ENCODE peak calls at places on chromosomes 13 and 19, in seven cellular contexts. One of them, this sample, is unnamed.

GRCh38 chr19:19276386-19276785 is 3.3 kb upstream of the TM6SF2 start:
- DNase-seq in mammary epithelial cell: no peak
- DNase-seq in ovary: no peak
- DNase-seq in AG09309: peak; percentile 48
- DNase-seq in adrenal gland: no peak
- DNase-seq in psoas muscle: no peak
- DNase-seq in sigmoid colon: no peak
- DNase-seq in this sample: no peak

GRCh38 chr13:110306340-110306959 is 507 bp downstream of the COL4A1 start:
- DNase-seq in sigmoid colon: peak; percentile 80
- DNase-seq in ovary: peak; percentile 65
- DNase-seq in AG09309: no peak
- DNase-seq in adrenal gland: no peak
- DNase-seq in mammary epithelial cell: no peak
- DNase-seq in psoas muscle: no peak
- DNase-seq in this sample: no peak

GRCh38 chr19:57829316-57829715 is 783 bp upstream of the ZNF587B start:
- DNase-seq in ovary: no peak
- DNase-seq in adrenal gland: no peak
- DNase-seq in psoas muscle: no peak
- DNase-seq in sigmoid colon: no peak
- DNase-seq in AG09309: no peak
- DNase-seq in mammary epithelial cell: no peak
- DNase-seq in this sample: no peak

GRCh38 chr19:57914517-57914916 is 1.9 kb downstream of the ZNF417 start:
- DNase-seq in psoas muscle: no peak
- DNase-seq in adrenal gland: no peak
- DNase-seq in sigmoid colon: no peak
- DNase-seq in ovary: no peak
- DNase-seq in AG09309: no peak
- DNase-seq in mammary epithelial cell: no peak
- DNase-seq in this sample: no peak

GRCh38 chr19:52527954-52528326 is 472 bp downstream of the ZNF808 start:
- DNase-seq in mammary epithelial cell: no peak
- DNase-seq in AG09309: no peak
- DNase-seq in psoas muscle: peak; percentile 49
- DNase-seq in sigmoid colon: peak; percentile 67
- DNase-seq in ovary: peak; percentile 45
- DNase-seq in adrenal gland: peak; percentile 54
- DNase-seq in this sample: peak; percentile 40

GRCh38 chr13:114203536-114203935 is 24.5 kb downstream of the CFAP97D2 start:
- DNase-seq in sigmoid colon: no peak
- DNase-seq in mammary epithelial cell: peak; percentile 60
- DNase-seq in AG09309: no peak
- DNase-seq in adrenal gland: no peak
- DNase-seq in ovary: no peak
- DNase-seq in psoas muscle: no peak
- DNase-seq in this sample: no peak

GRCh38 chr13:111328803-111329410 is 8.5 kb downstream of the TEX29 start:
- DNase-seq in psoas muscle: no peak
- DNase-seq in ovary: no peak
- DNase-seq in mammary epithelial cell: no peak
- DNase-seq in AG09309: no peak
- DNase-seq in sigmoid colon: no peak
- DNase-seq in adrenal gland: peak; percentile 23
- DNase-seq in this sample: peak; percentile 72

GRCh38 chr19:44701228-44701627 is 2.3 kb downstream of the CEACAM16 start:
- DNase-seq in adrenal gland: no peak
- DNase-seq in sigmoid colon: no peak
- DNase-seq in mammary epithelial cell: no peak
- DNase-seq in AG09309: no peak
- DNase-seq in ovary: no peak
- DNase-seq in psoas muscle: no peak
- DNase-seq in this sample: no peak

GRCh38 chr13:29594710-29595379 is 643 bp downstream of the SLC7A1 start:
- DNase-seq in ovary: peak; percentile 70
- DNase-seq in sigmoid colon: peak; percentile 89
- DNase-seq in psoas muscle: peak; percentile 78
- DNase-seq in mammary epithelial cell: peak; percentile 50
- DNase-seq in adrenal gland: peak; percentile 79
- DNase-seq in AG09309: peak; percentile 28
- DNase-seq in this sample: peak; percentile 91

GRCh38 chr19:13315495-13315894 is 165.3 kb downstream of the IER2 start:
- DNase-seq in ovary: no peak
- DNase-seq in AG09309: no peak
- DNase-seq in mammary epithelial cell: no peak
- DNase-seq in sigmoid colon: no peak
- DNase-seq in adrenal gland: no peak
- DNase-seq in psoas muscle: no peak
- DNase-seq in this sample: no peak

GRCh38 chr13:99956473-99957349 is 14.9 kb downstream of the ZIC5 start:
- DNase-seq in sigmoid colon: no peak
- DNase-seq in ovary: no peak
- DNase-seq in adrenal gland: no peak
- DNase-seq in psoas muscle: no peak
- DNase-seq in AG09309: no peak
- DNase-seq in mammary epithelial cell: no peak
- DNase-seq in this sample: no peak

GRCh38 chr19:47028372-47028672 is 8.7 kb downstream of the NPAS1 start:
- DNase-seq in psoas muscle: no peak
- DNase-seq in adrenal gland: no peak
- DNase-seq in sigmoid colon: no peak
- DNase-seq in mammary epithelial cell: no peak
- DNase-seq in ovary: no peak
- DNase-seq in AG09309: no peak
- DNase-seq in this sample: no peak

GRCh38 chr19:44850641-44851109 is 4.6 kb downstream of the NECTIN2 start:
- DNase-seq in AG09309: no peak
- DNase-seq in sigmoid colon: peak; percentile 66
- DNase-seq in ovary: no peak
- DNase-seq in mammary epithelial cell: no peak
- DNase-seq in adrenal gland: no peak
- DNase-seq in psoas muscle: no peak
- DNase-seq in this sample: no peak

GRCh38 chr19:40771101-40771539 is 4.2 kb upstream of the MIA start:
- DNase-seq in AG09309: no peak
- DNase-seq in sigmoid colon: no peak
- DNase-seq in psoas muscle: no peak
- DNase-seq in ovary: no peak
- DNase-seq in mammary epithelial cell: no peak
- DNase-seq in adrenal gland: no peak
- DNase-seq in this sample: no peak

DNA sequence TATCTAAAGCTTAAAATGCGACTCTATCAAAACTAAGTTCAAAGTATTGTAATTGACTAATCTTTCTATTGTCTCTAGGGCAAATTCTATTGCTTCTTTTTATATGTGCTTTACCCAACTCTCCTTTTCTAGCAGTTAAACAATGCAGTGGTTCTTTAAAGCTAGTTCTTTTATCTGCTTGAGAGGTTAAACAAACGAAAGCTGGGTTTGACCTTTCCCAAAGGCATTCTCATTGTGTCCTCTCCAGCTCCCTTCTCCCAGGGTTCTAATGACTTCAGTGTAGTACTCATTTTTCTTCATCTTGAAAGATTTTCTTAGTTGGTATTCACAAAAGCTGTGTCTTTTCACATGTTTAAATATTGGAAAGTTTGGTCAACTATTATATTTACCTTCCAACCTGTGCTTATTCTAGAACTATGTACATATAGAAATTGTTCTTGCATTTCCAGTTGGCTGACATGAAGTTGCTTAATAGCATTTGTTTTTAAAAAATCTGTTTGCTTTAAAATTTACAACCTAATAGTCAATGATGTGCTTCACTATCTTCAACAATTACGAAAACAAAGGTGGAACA is 1.5 kb downstream of the WASF3 start:
- DNase-seq in ovary: no peak
- DNase-seq in AG09309: no peak
- DNase-seq in psoas muscle: no peak
- DNase-seq in adrenal gland: no peak
- DNase-seq in sigmoid colon: no peak
- DNase-seq in mammary epithelial cell: no peak
- DNase-seq in this sample: no peak
- H3K4me3 ChIP-seq in ovary: peak overlapping the region; percentile 59
- H3K4me3 ChIP-seq in AG09309: no peak overlapping the region
- H3K4me3 ChIP-seq in psoas muscle: peak overlapping the region; percentile 82
- H3K4me3 ChIP-seq in adrenal gland: peak overlapping the region; percentile 46
- H3K4me3 ChIP-seq in sigmoid colon: peak overlapping the region; percentile 91
- H3K4me3 ChIP-seq in mammary epithelial cell: peak overlapping the region; percentile 74
- H3K4me3 ChIP-seq in this sample: peak overlapping the region; percentile 55

DNA sequence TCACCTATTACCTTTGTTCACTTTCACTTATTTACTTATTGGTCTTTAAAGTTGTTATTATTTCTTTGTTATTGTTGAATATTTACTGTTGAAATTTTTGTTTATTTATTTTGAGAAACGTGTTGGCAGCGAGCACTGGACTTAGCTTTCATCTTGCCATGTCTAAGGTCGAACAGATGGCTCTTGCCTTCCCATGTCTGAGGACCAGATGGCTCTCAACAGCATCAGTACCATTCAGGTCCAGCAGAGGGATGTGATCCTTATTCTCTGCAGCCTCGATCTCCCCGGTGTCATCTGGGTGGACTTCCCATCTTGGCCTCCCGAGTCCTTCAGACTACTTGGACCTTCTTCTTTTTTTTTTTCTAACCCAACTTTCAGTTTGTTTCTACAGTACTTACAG is 1437.6 kb downstream of the UQCRFS1 start:
- DNase-seq in psoas muscle: no peak
- DNase-seq in adrenal gland: no peak
- DNase-seq in ovary: no peak
- DNase-seq in sigmoid colon: no peak
- DNase-seq in mammary epithelial cell: no peak
- DNase-seq in AG09309: no peak
- DNase-seq in this sample: no peak
- TF ChIP-seq CTCF in psoas muscle: no peak
- TF ChIP-seq CTCF in adrenal gland: no peak
- TF ChIP-seq CTCF in ovary: no peak
- TF ChIP-seq CTCF in sigmoid colon: no peak
- TF ChIP-seq CTCF in mammary epithelial cell: no peak
- TF ChIP-seq CTCF in AG09309: no peak
- TF ChIP-seq CTCF in this sample: no peak

DNA sequence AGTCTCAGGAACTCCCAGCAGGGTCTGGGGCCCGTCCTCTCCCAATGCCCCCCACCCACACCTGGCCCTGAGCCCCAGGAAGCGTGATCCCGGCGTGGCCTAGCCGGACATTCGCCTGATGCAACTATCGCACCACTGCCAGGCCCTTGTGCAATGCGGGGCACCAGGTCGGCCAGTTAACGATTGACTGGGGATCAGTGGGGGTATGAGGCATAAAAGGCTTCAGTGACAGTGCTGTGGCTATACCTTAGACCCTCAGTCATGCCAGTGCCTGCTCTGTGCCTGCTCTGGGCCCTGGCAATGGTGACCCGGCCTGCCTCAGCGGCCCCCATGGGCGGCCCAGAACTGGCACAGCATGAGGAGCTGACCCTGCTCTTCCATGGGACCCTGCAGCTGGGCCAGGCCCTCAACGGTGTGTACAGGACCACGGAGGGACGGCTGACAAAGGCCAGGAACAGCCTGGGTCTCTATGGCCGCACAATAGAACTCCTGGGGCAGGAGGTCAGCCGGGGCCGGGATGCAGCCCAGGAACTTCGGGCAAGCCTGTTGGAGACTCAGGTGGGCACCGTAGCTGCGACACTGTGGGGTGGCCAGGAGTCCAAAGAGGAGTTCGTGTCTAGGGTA is at the start of gene ANGPTL8:
- DNase-seq in mammary epithelial cell: no peak
- DNase-seq in AG09309: no peak
- DNase-seq in psoas muscle: no peak
- DNase-seq in adrenal gland: no peak
- DNase-seq in sigmoid colon: no peak
- DNase-seq in ovary: no peak
- DNase-seq in this sample: no peak
- H3K4me3 ChIP-seq in mammary epithelial cell: no peak within 1 kb of the TSS
- H3K4me3 ChIP-seq in AG09309: no peak within 1 kb of the TSS
- H3K4me3 ChIP-seq in psoas muscle: no peak within 1 kb of the TSS
- H3K4me3 ChIP-seq in adrenal gland: no peak within 1 kb of the TSS
- H3K4me3 ChIP-seq in sigmoid colon: no peak within 1 kb of the TSS
- H3K4me3 ChIP-seq in ovary: no peak within 1 kb of the TSS
- H3K4me3 ChIP-seq in this sample: no peak within 1 kb of the TSS

GRCh38 chr13:54884645-54885044 is 1856.0 kb downstream of the OLFM4 start:
- DNase-seq in sigmoid colon: no peak
- DNase-seq in psoas muscle: no peak
- DNase-seq in mammary epithelial cell: no peak
- DNase-seq in adrenal gland: no peak
- DNase-seq in ovary: no peak
- DNase-seq in AG09309: no peak
- DNase-seq in this sample: no peak
- TF ChIP-seq CTCF in sigmoid colon: no peak
- TF ChIP-seq CTCF in psoas muscle: no peak
- TF ChIP-seq CTCF in mammary epithelial cell: no peak
- TF ChIP-seq CTCF in adrenal gland: no peak
- TF ChIP-seq CTCF in ovary: no peak
- TF ChIP-seq CTCF in AG09309: no peak
- TF ChIP-seq CTCF in this sample: no peak

DNA sequence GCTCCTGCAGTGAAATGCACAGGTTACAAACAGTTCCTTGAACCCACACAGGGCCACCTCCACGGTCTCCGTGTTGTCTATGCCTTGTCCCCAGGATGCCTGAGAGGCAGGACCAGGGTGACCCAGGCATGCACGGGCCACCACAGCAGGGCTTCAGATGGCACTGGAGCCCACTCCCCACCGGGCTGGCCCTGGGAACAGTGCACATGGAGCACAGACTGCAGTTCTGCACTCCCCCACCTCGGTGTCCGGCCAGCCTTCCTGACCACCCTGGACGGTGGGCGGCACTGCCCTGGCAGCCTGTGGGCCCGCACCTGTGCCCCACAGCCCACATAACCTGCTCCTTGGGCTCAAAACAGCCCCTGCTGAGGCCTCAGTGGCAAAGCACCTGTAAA is 14.3 kb upstream of the SLC35E1 start:
- DNase-seq in mammary epithelial cell: no peak
- DNase-seq in ovary: no peak
- DNase-seq in psoas muscle: no peak
- DNase-seq in sigmoid colon: no peak
- DNase-seq in AG09309: no peak
- DNase-seq in adrenal gland: no peak
- DNase-seq in this sample: peak; percentile 69
- H3K4me3 ChIP-seq in mammary epithelial cell: no peak overlapping the region
- H3K4me3 ChIP-seq in ovary: no peak overlapping the region
- H3K4me3 ChIP-seq in psoas muscle: no peak overlapping the region
- H3K4me3 ChIP-seq in sigmoid colon: no peak overlapping the region
- H3K4me3 ChIP-seq in AG09309: no peak overlapping the region
- H3K4me3 ChIP-seq in adrenal gland: no peak overlapping the region
- H3K4me3 ChIP-seq in this sample: no peak overlapping the region

GRCh38 chr13:44573071-44573470 is 3.1 kb downstream of the TSC22D1 start:
- DNase-seq in mammary epithelial cell: no peak
- DNase-seq in adrenal gland: no peak
- DNase-seq in ovary: no peak
- DNase-seq in psoas muscle: no peak
- DNase-seq in sigmoid colon: no peak
- DNase-seq in AG09309: no peak
- DNase-seq in this sample: no peak
- TF ChIP-seq CTCF in mammary epithelial cell: no peak
- TF ChIP-seq CTCF in adrenal gland: no peak
- TF ChIP-seq CTCF in ovary: no peak
- TF ChIP-seq CTCF in psoas muscle: no peak
- TF ChIP-seq CTCF in sigmoid colon: no peak
- TF ChIP-seq CTCF in AG09309: no peak
- TF ChIP-seq CTCF in this sample: no peak

DNA sequence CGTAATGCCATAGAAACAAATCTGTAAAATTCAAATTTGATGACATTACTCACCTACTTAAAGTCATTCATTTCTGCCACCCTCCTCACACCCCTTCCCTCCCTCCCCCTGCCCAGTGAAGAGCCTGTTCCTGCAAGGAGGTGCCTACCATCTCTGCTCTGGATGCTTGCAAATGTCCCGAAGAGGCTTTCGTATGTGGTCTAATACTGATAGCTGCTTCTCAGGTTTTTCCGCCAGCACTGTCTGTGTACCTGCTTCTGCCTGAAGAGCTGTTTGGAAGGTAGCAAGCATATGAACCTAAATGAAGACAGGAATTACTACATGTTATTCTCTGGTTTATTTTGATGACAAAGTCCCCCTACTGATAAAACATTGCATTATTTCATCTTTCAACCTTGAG is 57.1 kb downstream of the GPALPP1 start:
- DNase-seq in ovary: no peak
- DNase-seq in sigmoid colon: no peak
- DNase-seq in psoas muscle: no peak
- DNase-seq in mammary epithelial cell: no peak
- DNase-seq in adrenal gland: no peak
- DNase-seq in AG09309: no peak
- DNase-seq in this sample: no peak
- H3K4me3 ChIP-seq in ovary: no peak overlapping the region
- H3K4me3 ChIP-seq in sigmoid colon: peak overlapping the region; percentile 47
- H3K4me3 ChIP-seq in psoas muscle: peak overlapping the region; percentile 64
- H3K4me3 ChIP-seq in mammary epithelial cell: no peak overlapping the region
- H3K4me3 ChIP-seq in adrenal gland: peak overlapping the region; percentile 43
- H3K4me3 ChIP-seq in AG09309: no peak overlapping the region
- H3K4me3 ChIP-seq in this sample: no peak overlapping the region

This sample was measured in left lung.